ENCODE peak calls at places on chromosomes 16 and 17, in six cellular contexts. Y is body of pancreas; Q is CD4-positive, alpha-beta memory T cell; E is heart left ventricle; R is breast epithelium; O is adrenal gland. X is an unnamed sample. For H3K9me3, the result is how much of the 10 kb centered on the place peaks cover.

GRCh38 chr16:89257281-89257731 is 39.8 kb downstream of the ZNF778 start:
- DNase-seq in Y (no peak), Q (no peak), O (no peak), E (no peak), R (no peak), X (peak)

GRCh38 chr17:82754297-82755208 is 2.7 kb downstream of the TBCD start:
- DNase-seq in E (no peak), Y (no peak), Q (no peak), O (no peak), R (no peak), X (no peak)

GRCh38 chr16:1469693-1470201 is 5.1 kb downstream of the CLCN7 start:
- DNase-seq in Q (no peak), R (no peak), O (no peak), Y (peak), E (no peak), X (no peak)

GRCh38 chr16:50967827-50968612 is 183.1 kb downstream of the SALL1 start:
- DNase-seq in E (no peak), Q (no peak), Y (no peak), O (no peak), R (no peak), X (no peak)

GRCh38 chr17:16255481-16255901 is 38.5 kb downstream of the PIGL start:
- DNase-seq in R (no peak), E (peak), Y (peak), Q (no peak), O (peak), X (no peak)

GRCh38 chr17:4788807-4789700 is at the start of gene GLTPD2:
- DNase-seq in E (no peak), Q (no peak), O (no peak), R (no peak), Y (peak), X (no peak)

GRCh38 chr17:17514993-17515920 is 19.1 kb upstream of the RASD1 start:
- DNase-seq in Q (no peak), R (no peak), Y (no peak), E (no peak), O (no peak), X (peak)

GRCh38 chr16:29898135-29898534 is 1.2 kb downstream of the SEZ6L2 start:
- DNase-seq in Y (no peak), E (no peak), O (no peak), Q (no peak), R (no peak), X (no peak)

GRCh38 chr16:80174416-80174815 is 366.4 kb upstream of the DYNLRB2 start:
- DNase-seq in E (no peak), O (no peak), Y (no peak), Q (no peak), R (no peak), X (no peak)

GRCh38 chr17:48927978-48928716 is 16.5 kb downstream of the SNF8 start:
- DNase-seq in Q (no peak), E (no peak), O (no peak), R (no peak), Y (no peak), X (no peak)

GRCh38 chr16:2194852-2195315 is 1.5 kb downstream of the CASKIN1 start:
- DNase-seq in Y (peak), R (peak), Q (peak), E (no peak), O (no peak), X (peak)

GRCh38 chr16:57951204-57951960 is 19.5 kb downstream of the CNGB1 start:
- DNase-seq in R (no peak), Q (no peak), O (no peak), Y (no peak), E (no peak), X (no peak)

GRCh38 chr16:1974157-1975070 is 2.6 kb downstream of the TBL3 start:
- DNase-seq in E (no peak), Q (no peak), O (no peak), Y (no peak), R (no peak), X (no peak)

GRCh38 chr17:56629450-56630187 is 36.1 kb downstream of the NOG start:
- DNase-seq in E (no peak), Y (peak), R (no peak), O (no peak), Q (no peak), X (peak)

GRCh38 chr16:71540-72341 is 690 bp downstream of the RHBDF1 start:
- DNase-seq in O (no peak), E (peak), R (peak), Y (peak), Q (no peak), X (no peak)

GRCh38 chr17:39144414-39144813 is 7.0 kb downstream of the PLXDC1 start:
- DNase-seq in E (peak), Q (no peak), Y (peak), R (peak), O (peak), X (no peak)

GRCh38 chr17:48551601-48552452 is 6.9 kb upstream of the HOXB2 start:
- DNase-seq in Q (no peak), R (no peak), O (no peak), Y (no peak), E (no peak), X (no peak)

GRCh38 chr16:73047536-73048291 is at the start of gene ZFHX3:
- DNase-seq in Y (peak), R (peak), E (peak), O (peak), Q (no peak), X (peak)

GRCh38 chr17:12859520-12859919 is 70.2 kb downstream of the ARHGAP44 start:
- DNase-seq in O (no peak), Q (no peak), R (peak), Y (no peak), E (no peak), X (no peak)

GRCh38 chr16:31357324-31358156 is 2.6 kb downstream of the ITGAX start:
- DNase-seq in Y (no peak), Q (no peak), E (peak), O (no peak), R (no peak), X (no peak)

GRCh38 chr17:19306160-19307111 is 56.1 kb downstream of the B9D1 start:
- DNase-seq in Q (peak), Y (peak), E (no peak), R (no peak), O (peak), X (no peak)

GRCh38 chr17:35160354-35161201 is 13.0 kb downstream of the UNC45B start:
- DNase-seq in R (no peak), Q (peak), E (no peak), O (no peak), Y (no peak), X (no peak)

GRCh38 chr17:6080711-6081430 is 10.7 kb downstream of the WSCD1 start:
- DNase-seq in E (no peak), O (no peak), R (no peak), Q (no peak), Y (no peak), X (no peak)

GRCh38 chr16:85570213-85570734 is 42.8 kb upstream of the GSE1 start:
- DNase-seq in Q (no peak), R (peak), O (no peak), E (no peak), Y (no peak), X (no peak)

GRCh38 chr16:85621698-85622433 is 8.7 kb downstream of the GSE1 start:
- DNase-seq in E (no peak), Q (no peak), R (peak), Y (peak), O (no peak), X (no peak)

DNA sequence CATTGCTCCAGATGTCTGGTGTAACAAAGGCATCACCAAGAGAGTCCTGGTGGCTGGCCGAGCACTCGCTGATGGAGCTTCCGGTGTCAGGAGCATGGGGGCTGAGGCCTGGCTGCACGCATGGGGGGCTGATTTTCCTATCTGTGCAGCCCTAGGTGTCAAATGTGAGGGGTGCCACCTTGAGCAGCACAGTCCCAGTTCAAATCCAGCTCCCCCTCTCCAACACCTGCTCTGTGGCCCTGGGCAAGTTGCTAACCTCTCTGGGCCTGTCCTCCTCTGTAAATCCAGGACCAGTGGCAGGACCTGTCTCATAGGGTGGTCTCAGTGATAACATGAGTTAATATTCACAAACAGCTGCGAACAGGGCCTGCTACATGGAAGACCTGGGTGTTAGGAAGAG is 12.9 kb downstream of the ENPP7 start:
- DNase-seq in O (no peak), R (no peak), Y (no peak), E (no peak), Q (no peak), X (no peak)
- H3K4me3 ChIP-seq in O (no peak), R (no peak), Y (no peak), E (no peak), Q (no peak), X (no peak)

GRCh38 chr16:53529529-53529928 is 26.5 kb upstream of the AKTIP start:
- DNase-seq in R (no peak), Q (no peak), Y (no peak), O (no peak), E (no peak), X (no peak)
- H3K9me3 ChIP-seq in R (under half), Q (under half), Y (under half), O (under half), E (under half), X (under half)

GRCh38 chr17:70171159-70171558 is 1.8 kb downstream of the KCNJ2 start:
- DNase-seq in Q (no peak), O (no peak), E (no peak), R (no peak), Y (no peak), X (no peak)

GRCh38 chr17:70172921-70173320 is 3.6 kb downstream of the KCNJ2 start:
- DNase-seq in O (no peak), E (no peak), R (no peak), Y (no peak), Q (no peak), X (no peak)

GRCh38 chr17:70172449-70172848 is 3.1 kb downstream of the KCNJ2 start:
- DNase-seq in Y (no peak), E (no peak), O (no peak), R (no peak), Q (no peak), X (no peak)

GRCh38 chr17:70169707-70170597 is 620 bp downstream of the KCNJ2 start:
- DNase-seq in R (no peak), O (peak), Q (no peak), Y (peak), E (peak), X (no peak)

DNA sequence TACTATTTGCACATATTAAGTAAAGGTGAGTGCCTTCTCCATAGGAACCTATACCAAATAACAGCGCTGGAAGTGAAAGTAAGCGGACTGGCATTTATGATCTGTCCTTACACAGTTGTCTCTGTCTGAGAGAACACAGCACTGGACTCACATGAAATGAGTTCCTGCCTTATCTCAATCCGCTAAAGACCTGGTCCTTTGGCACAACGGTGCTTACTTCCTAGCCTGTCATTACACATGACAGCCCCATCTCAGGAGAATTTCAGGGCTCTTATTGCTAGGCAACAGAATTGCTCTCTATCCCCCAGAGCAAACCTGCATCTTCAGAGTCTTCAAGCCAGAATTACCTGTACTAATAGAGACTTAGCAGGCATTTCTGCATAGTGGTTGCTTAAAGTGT is 4.3 kb downstream of the KCNJ2 start:
- DNase-seq in O (no peak), R (no peak), E (no peak), Y (no peak), Q (no peak), X (no peak)
- H3K4me3 ChIP-seq in O (no peak), R (no peak), E (peak), Y (no peak), Q (no peak), X (no peak)

GRCh38 chr17:27076814-27077213 is 217.1 kb upstream of the WSB1 start:
- DNase-seq in R (no peak), Q (no peak), O (no peak), Y (no peak), E (no peak), X (no peak)
- H3K9me3 ChIP-seq in R (under half), Q (under half), O (under half), Y (under half), E (under half), X (under half)

GRCh38 chr17:76872874-76873221 is 4.6 kb downstream of the MGAT5B start:
- DNase-seq in O (no peak), Y (no peak), Q (no peak), R (no peak), E (no peak), X (no peak)
- H3K4me3 ChIP-seq in O (no peak), Y (no peak), Q (no peak), R (no peak), E (no peak), X (no peak)

DNA sequence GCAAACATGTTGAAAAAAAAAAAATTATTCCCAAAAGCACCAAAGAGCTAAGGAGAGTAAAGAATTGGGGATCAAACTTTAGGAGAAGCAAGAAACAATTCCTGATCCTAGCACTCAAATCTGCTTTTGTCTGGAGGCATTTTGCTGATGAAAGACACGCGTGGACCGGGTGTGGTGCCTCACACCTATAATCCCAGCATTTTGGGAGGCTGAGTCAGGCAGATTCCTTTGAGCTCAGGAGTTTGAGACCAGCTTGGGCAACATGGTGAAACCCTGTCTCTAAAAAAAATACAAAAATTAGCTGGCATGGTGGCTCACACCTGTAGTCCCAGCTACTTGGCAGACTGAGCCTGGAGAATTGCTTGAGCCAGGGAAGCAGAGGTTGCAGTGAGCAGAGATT is 35.4 kb downstream of the ZFP90 start:
- DNase-seq in Q (no peak), O (no peak), R (no peak), Y (no peak), E (no peak), X (no peak)
- H3K9me3 ChIP-seq in Q (under half), O (under half), R (half or more), Y (under half), E (half or more), X (under half)